ENCODE peak calls at places on chromosomes 11 and 22, in eight cellular contexts. One of them, this sample, is unnamed.

GRCh38 chr11:57567512-57568329 is at the start of gene UBE2L6:
- DNase-seq in SK-N-SH: peak; percentile 91
- DNase-seq in cardiac muscle cell: peak; percentile 47
- DNase-seq in upper lobe of right lung: peak; percentile 92
- DNase-seq in heart left ventricle: peak; percentile 90
- DNase-seq in body of pancreas: peak; percentile 84
- DNase-seq in left ventricle myocardium inferior: peak; percentile 83
- DNase-seq in PC-3: no peak
- DNase-seq in this sample: no peak

GRCh38 chr22:45516923-45517675 is 14.4 kb downstream of the FBLN1 start:
- DNase-seq in SK-N-SH: no peak
- DNase-seq in body of pancreas: peak; percentile 28
- DNase-seq in upper lobe of right lung: no peak
- DNase-seq in left ventricle myocardium inferior: no peak
- DNase-seq in PC-3: no peak
- DNase-seq in heart left ventricle: no peak
- DNase-seq in cardiac muscle cell: peak; percentile 42
- DNase-seq in this sample: no peak

GRCh38 chr11:77374611-77375031 is 73.1 kb upstream of the GDPD4 start:
- DNase-seq in body of pancreas: no peak
- DNase-seq in cardiac muscle cell: no peak
- DNase-seq in heart left ventricle: no peak
- DNase-seq in PC-3: peak; percentile 91
- DNase-seq in SK-N-SH: no peak
- DNase-seq in upper lobe of right lung: no peak
- DNase-seq in left ventricle myocardium inferior: no peak
- DNase-seq in this sample: no peak

GRCh38 chr11:61747389-61748285 is 4.8 kb upstream of the MYRF start:
- DNase-seq in heart left ventricle: peak; percentile 89
- DNase-seq in PC-3: peak; percentile 78
- DNase-seq in cardiac muscle cell: peak; percentile 83
- DNase-seq in upper lobe of right lung: peak; percentile 88
- DNase-seq in SK-N-SH: peak; percentile 95
- DNase-seq in left ventricle myocardium inferior: peak; percentile 76
- DNase-seq in body of pancreas: peak; percentile 90
- DNase-seq in this sample: peak; percentile 71

GRCh38 chr11:122085712-122086111 is 30.3 kb downstream of the BLID start:
- DNase-seq in upper lobe of right lung: no peak
- DNase-seq in SK-N-SH: no peak
- DNase-seq in PC-3: no peak
- DNase-seq in body of pancreas: no peak
- DNase-seq in heart left ventricle: no peak
- DNase-seq in left ventricle myocardium inferior: no peak
- DNase-seq in cardiac muscle cell: no peak
- DNase-seq in this sample: no peak

GRCh38 chr11:88320149-88320559 is 17.4 kb downstream of the CTSC start:
- DNase-seq in body of pancreas: no peak
- DNase-seq in left ventricle myocardium inferior: no peak
- DNase-seq in cardiac muscle cell: peak; percentile 33
- DNase-seq in PC-3: peak; percentile 49
- DNase-seq in heart left ventricle: no peak
- DNase-seq in upper lobe of right lung: no peak
- DNase-seq in SK-N-SH: no peak
- DNase-seq in this sample: no peak

GRCh38 chr11:114330373-114330772 is 34.2 kb downstream of the NNMT start:
- DNase-seq in PC-3: no peak
- DNase-seq in body of pancreas: no peak
- DNase-seq in SK-N-SH: no peak
- DNase-seq in heart left ventricle: no peak
- DNase-seq in cardiac muscle cell: no peak
- DNase-seq in upper lobe of right lung: no peak
- DNase-seq in left ventricle myocardium inferior: no peak
- DNase-seq in this sample: no peak

GRCh38 chr22:29994027-29994715 is 86.1 kb upstream of the HORMAD2 start:
- DNase-seq in left ventricle myocardium inferior: no peak
- DNase-seq in cardiac muscle cell: peak; percentile 43
- DNase-seq in body of pancreas: no peak
- DNase-seq in SK-N-SH: peak; percentile 14
- DNase-seq in PC-3: peak; percentile 72
- DNase-seq in heart left ventricle: no peak
- DNase-seq in upper lobe of right lung: no peak
- DNase-seq in this sample: no peak

GRCh38 chr11:65880844-65881421 is 1.3 kb downstream of the CTSW start:
- DNase-seq in SK-N-SH: no peak
- DNase-seq in left ventricle myocardium inferior: no peak
- DNase-seq in PC-3: no peak
- DNase-seq in upper lobe of right lung: no peak
- DNase-seq in body of pancreas: no peak
- DNase-seq in heart left ventricle: peak; percentile 48
- DNase-seq in cardiac muscle cell: no peak
- DNase-seq in this sample: no peak

GRCh38 chr11:123404626-123405025 is 25.4 kb upstream of the GRAMD1B start:
- DNase-seq in cardiac muscle cell: no peak
- DNase-seq in body of pancreas: no peak
- DNase-seq in heart left ventricle: no peak
- DNase-seq in upper lobe of right lung: no peak
- DNase-seq in SK-N-SH: no peak
- DNase-seq in PC-3: no peak
- DNase-seq in left ventricle myocardium inferior: no peak
- DNase-seq in this sample: no peak

GRCh38 chr22:22031183-22031560 is 48.6 kb upstream of the TOP3B start:
- DNase-seq in PC-3: no peak
- DNase-seq in upper lobe of right lung: no peak
- DNase-seq in SK-N-SH: no peak
- DNase-seq in heart left ventricle: no peak
- DNase-seq in cardiac muscle cell: no peak
- DNase-seq in body of pancreas: no peak
- DNase-seq in left ventricle myocardium inferior: no peak
- DNase-seq in this sample: no peak

GRCh38 chr11:57786436-57786835 is 24.8 kb downstream of the CTNND1 start:
- DNase-seq in body of pancreas: no peak
- DNase-seq in PC-3: no peak
- DNase-seq in cardiac muscle cell: no peak
- DNase-seq in left ventricle myocardium inferior: no peak
- DNase-seq in SK-N-SH: no peak
- DNase-seq in heart left ventricle: no peak
- DNase-seq in upper lobe of right lung: no peak
- DNase-seq in this sample: no peak

GRCh38 chr11:132122701-132123100 is 752.3 kb downstream of the NTM start:
- DNase-seq in left ventricle myocardium inferior: no peak
- DNase-seq in SK-N-SH: no peak
- DNase-seq in cardiac muscle cell: no peak
- DNase-seq in upper lobe of right lung: no peak
- DNase-seq in heart left ventricle: no peak
- DNase-seq in body of pancreas: no peak
- DNase-seq in PC-3: no peak
- DNase-seq in this sample: no peak

GRCh38 chr22:50705851-50706351 is 32.1 kb upstream of the ACR start:
- DNase-seq in heart left ventricle: peak; percentile 58
- DNase-seq in left ventricle myocardium inferior: peak; percentile 13
- DNase-seq in SK-N-SH: no peak
- DNase-seq in body of pancreas: no peak
- DNase-seq in PC-3: no peak
- DNase-seq in cardiac muscle cell: no peak
- DNase-seq in upper lobe of right lung: peak; percentile 65
- DNase-seq in this sample: no peak

GRCh38 chr22:49955581-49956417 is 4.8 kb upstream of the PIM3 start:
- DNase-seq in heart left ventricle: no peak
- DNase-seq in cardiac muscle cell: no peak
- DNase-seq in PC-3: no peak
- DNase-seq in upper lobe of right lung: no peak
- DNase-seq in SK-N-SH: no peak
- DNase-seq in body of pancreas: peak; percentile 7
- DNase-seq in left ventricle myocardium inferior: peak; percentile 18
- DNase-seq in this sample: no peak

GRCh38 chr11:128500488-128500887 is 86.9 kb downstream of the ETS1 start:
- DNase-seq in left ventricle myocardium inferior: no peak
- DNase-seq in SK-N-SH: no peak
- DNase-seq in PC-3: no peak
- DNase-seq in cardiac muscle cell: no peak
- DNase-seq in heart left ventricle: no peak
- DNase-seq in body of pancreas: no peak
- DNase-seq in upper lobe of right lung: no peak
- DNase-seq in this sample: no peak

GRCh38 chr22:29840498-29840897 is 2.4 kb upstream of the ASCC2 start:
- DNase-seq in cardiac muscle cell: no peak
- DNase-seq in heart left ventricle: no peak
- DNase-seq in upper lobe of right lung: no peak
- DNase-seq in SK-N-SH: no peak
- DNase-seq in body of pancreas: no peak
- DNase-seq in PC-3: no peak
- DNase-seq in left ventricle myocardium inferior: no peak
- DNase-seq in this sample: no peak

GRCh38 chr11:69114811-69115523 is 40.8 kb upstream of the SMIM38 start:
- DNase-seq in body of pancreas: no peak
- DNase-seq in cardiac muscle cell: no peak
- DNase-seq in heart left ventricle: no peak
- DNase-seq in upper lobe of right lung: no peak
- DNase-seq in SK-N-SH: no peak
- DNase-seq in PC-3: no peak
- DNase-seq in left ventricle myocardium inferior: no peak
- DNase-seq in this sample: no peak

GRCh38 chr11:33899383-33900037 is 7.6 kb upstream of the LMO2 start:
- DNase-seq in SK-N-SH: peak; percentile 15
- DNase-seq in body of pancreas: peak; percentile 60
- DNase-seq in upper lobe of right lung: no peak
- DNase-seq in heart left ventricle: peak; percentile 75
- DNase-seq in left ventricle myocardium inferior: peak; percentile 81
- DNase-seq in cardiac muscle cell: peak; percentile 93
- DNase-seq in PC-3: peak; percentile 80
- DNase-seq in this sample: peak; percentile 94

GRCh38 chr11:45161252-45162063 is 15.0 kb downstream of the PRDM11 start:
- DNase-seq in left ventricle myocardium inferior: no peak
- DNase-seq in SK-N-SH: peak; percentile 73
- DNase-seq in heart left ventricle: peak; percentile 72
- DNase-seq in body of pancreas: peak; percentile 46
- DNase-seq in PC-3: no peak
- DNase-seq in upper lobe of right lung: peak; percentile 61
- DNase-seq in cardiac muscle cell: no peak
- DNase-seq in this sample: no peak

GRCh38 chr22:27241430-27242110 is 560.0 kb downstream of the MN1 start:
- DNase-seq in cardiac muscle cell: peak; percentile 64
- DNase-seq in left ventricle myocardium inferior: peak; percentile 37
- DNase-seq in SK-N-SH: peak; percentile 74
- DNase-seq in upper lobe of right lung: no peak
- DNase-seq in body of pancreas: peak; percentile 95
- DNase-seq in heart left ventricle: peak; percentile 68
- DNase-seq in PC-3: no peak
- DNase-seq in this sample: no peak

GRCh38 chr11:13929551-13929950 is 33.0 kb upstream of the SPON1 start:
- DNase-seq in PC-3: no peak
- DNase-seq in heart left ventricle: no peak
- DNase-seq in upper lobe of right lung: no peak
- DNase-seq in cardiac muscle cell: no peak
- DNase-seq in left ventricle myocardium inferior: no peak
- DNase-seq in SK-N-SH: no peak
- DNase-seq in body of pancreas: no peak
- DNase-seq in this sample: no peak

GRCh38 chr11:110909331-110909730 is 197.1 kb upstream of the ARHGAP20 start:
- DNase-seq in PC-3: peak; percentile 45
- DNase-seq in upper lobe of right lung: no peak
- DNase-seq in cardiac muscle cell: no peak
- DNase-seq in SK-N-SH: no peak
- DNase-seq in left ventricle myocardium inferior: no peak
- DNase-seq in body of pancreas: no peak
- DNase-seq in heart left ventricle: no peak
- DNase-seq in this sample: no peak

GRCh38 chr11:43578346-43579170 is 102.0 kb upstream of the HSD17B12 start:
- DNase-seq in SK-N-SH: no peak
- DNase-seq in heart left ventricle: no peak
- DNase-seq in cardiac muscle cell: peak; percentile 34
- DNase-seq in body of pancreas: no peak
- DNase-seq in left ventricle myocardium inferior: no peak
- DNase-seq in upper lobe of right lung: no peak
- DNase-seq in PC-3: peak; percentile 59
- DNase-seq in this sample: no peak
- H3K9me3 ChIP-seq in SK-N-SH: no peaks in the 10 kb centered on the region
- H3K9me3 ChIP-seq in heart left ventricle: no peaks in the 10 kb centered on the region
- H3K9me3 ChIP-seq in cardiac muscle cell: no peaks in the 10 kb centered on the region
- H3K9me3 ChIP-seq in body of pancreas: no peaks in the 10 kb centered on the region
- H3K9me3 ChIP-seq in left ventricle myocardium inferior: no peaks in the 10 kb centered on the region
- H3K9me3 ChIP-seq in upper lobe of right lung: no peaks in the 10 kb centered on the region
- H3K9me3 ChIP-seq in PC-3: no peaks in the 10 kb centered on the region
- H3K9me3 ChIP-seq in this sample: no peaks in the 10 kb centered on the region

GRCh38 chr11:67468056-67468455 is 995 bp downstream of the TMEM134 start:
- DNase-seq in PC-3: peak; percentile 97
- DNase-seq in cardiac muscle cell: no peak
- DNase-seq in SK-N-SH: peak; percentile 19
- DNase-seq in heart left ventricle: no peak
- DNase-seq in upper lobe of right lung: peak; percentile 92
- DNase-seq in body of pancreas: peak; percentile 98
- DNase-seq in left ventricle myocardium inferior: no peak
- DNase-seq in this sample: no peak
- H3K4me3 ChIP-seq in PC-3: peak overlapping the region; percentile 85
- H3K4me3 ChIP-seq in cardiac muscle cell: peak overlapping the region; percentile 86
- H3K4me3 ChIP-seq in SK-N-SH: peak overlapping the region; percentile 73
- H3K4me3 ChIP-seq in heart left ventricle: peak overlapping the region; percentile 85
- H3K4me3 ChIP-seq in upper lobe of right lung: peak overlapping the region; percentile 97
- H3K4me3 ChIP-seq in body of pancreas: peak overlapping the region; percentile 89
- H3K4me3 ChIP-seq in left ventricle myocardium inferior: peak overlapping the region; percentile 83
- H3K4me3 ChIP-seq in this sample: peak overlapping the region; percentile 90

DNA sequence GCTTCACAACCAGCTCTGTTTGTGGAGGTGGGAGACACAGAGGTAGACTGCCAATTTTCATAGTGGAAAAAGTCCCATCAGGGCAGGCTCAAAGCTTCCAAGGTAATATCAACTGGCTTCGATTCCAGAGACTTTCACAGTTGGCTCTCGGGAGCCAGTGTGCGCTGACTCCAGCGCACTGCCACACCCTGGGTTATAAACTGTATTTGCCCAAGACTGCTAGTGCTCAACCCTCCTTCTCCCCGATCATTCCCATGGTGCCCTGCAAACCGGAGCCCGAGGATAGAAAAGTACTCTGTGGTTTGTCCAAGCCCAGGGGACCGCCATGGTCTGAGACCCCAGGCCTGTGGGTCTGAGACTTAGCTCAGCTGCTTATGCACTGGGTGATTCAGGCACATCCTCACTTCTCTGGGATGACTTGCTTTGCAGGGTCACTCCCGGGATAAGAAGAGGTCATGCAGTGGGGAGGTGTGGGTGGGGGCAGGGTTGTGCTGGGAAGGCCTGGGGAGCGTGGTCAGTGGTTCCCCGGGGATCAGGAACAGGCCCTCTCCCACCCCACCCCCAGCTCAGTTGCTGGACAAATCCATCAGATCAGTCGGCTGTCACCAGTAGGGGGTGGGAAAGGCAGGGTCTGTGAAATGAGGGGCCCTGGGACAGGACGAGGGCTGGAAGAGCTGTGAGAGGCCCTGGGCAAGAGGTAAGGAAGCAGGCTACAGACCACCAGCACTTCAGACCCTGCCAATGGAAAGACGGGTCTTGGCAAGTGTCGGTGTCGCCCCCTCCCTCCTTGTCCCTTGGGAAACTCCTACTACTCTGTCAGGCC is 26.7 kb upstream of the PICK1 start:
- DNase-seq in upper lobe of right lung: no peak
- DNase-seq in heart left ventricle: no peak
- DNase-seq in body of pancreas: no peak
- DNase-seq in PC-3: no peak
- DNase-seq in cardiac muscle cell: no peak
- DNase-seq in left ventricle myocardium inferior: no peak
- DNase-seq in SK-N-SH: no peak
- DNase-seq in this sample: no peak
- H3K27ac ChIP-seq in upper lobe of right lung: no peak overlapping the region
- H3K27ac ChIP-seq in heart left ventricle: no peak overlapping the region
- H3K27ac ChIP-seq in body of pancreas: no peak overlapping the region
- H3K27ac ChIP-seq in PC-3: no peak overlapping the region
- H3K27ac ChIP-seq in cardiac muscle cell: peak overlapping the region; percentile 24
- H3K27ac ChIP-seq in left ventricle myocardium inferior: peak overlapping the region; percentile 48
- H3K27ac ChIP-seq in SK-N-SH: no peak overlapping the region
- H3K27ac ChIP-seq in this sample: no peak overlapping the region

GRCh38 chr11:133797542-133797941 is 47.8 kb downstream of the SPATA19 start:
- DNase-seq in body of pancreas: no peak
- DNase-seq in PC-3: no peak
- DNase-seq in upper lobe of right lung: no peak
- DNase-seq in SK-N-SH: no peak
- DNase-seq in cardiac muscle cell: no peak
- DNase-seq in left ventricle myocardium inferior: no peak
- DNase-seq in heart left ventricle: no peak
- DNase-seq in this sample: no peak
- H3K9me3 ChIP-seq in body of pancreas: peaks cover 11% of the 10 kb centered on the region
- H3K9me3 ChIP-seq in PC-3: peaks cover 29% of the 10 kb centered on the region
- H3K9me3 ChIP-seq in upper lobe of right lung: peaks cover 4% of the 10 kb centered on the region
- H3K9me3 ChIP-seq in SK-N-SH: no peaks in the 10 kb centered on the region
- H3K9me3 ChIP-seq in cardiac muscle cell: no peaks in the 10 kb centered on the region
- H3K9me3 ChIP-seq in left ventricle myocardium inferior: peaks cover 31% of the 10 kb centered on the region
- H3K9me3 ChIP-seq in heart left ventricle: no peaks in the 10 kb centered on the region
- H3K9me3 ChIP-seq in this sample: no peaks in the 10 kb centered on the region

This sample was measured in right atrium auricular region.